ENCODE peak calls at places on chromosomes 16 and 17, in ten cellular contexts. J is suprapubic skin, Y is sigmoid colon, O is spleen, D is IMR-90, T is heart left ventricle, W is endothelial cell of umbilical vein, V is body of pancreas, S is tibial nerve, I is lower leg skin. Z is an unnamed sample.

GRCh38 chr16:1991588-1992474 is 2.1 kb downstream of the SYNGR3 start:
- DNase-seq in J (peak), Y (peak), O (peak), D (peak), T (peak), W (peak), V (peak), S (peak), I (peak), Z (no peak)

GRCh38 chr16:87653234-87653633 is 50.9 kb downstream of the JPH3 start:
- DNase-seq in J (no peak), Y (no peak), O (no peak), D (peak), T (no peak), W (no peak), V (no peak), S (no peak), I (no peak), Z (no peak)

GRCh38 chr17:82449883-82450356 is 632 bp downstream of the CYBC1 start:
- DNase-seq in J (no peak), Y (no peak), O (no peak), D (no peak), T (no peak), W (no peak), V (no peak), S (no peak), I (no peak), Z (no peak)

GRCh38 chr17:38702900-38703741 is 2.0 kb upstream of the MLLT6 start:
- DNase-seq in J (no peak), Y (no peak), O (peak), D (no peak), T (no peak), W (no peak), V (no peak), S (no peak), I (no peak), Z (no peak)

GRCh38 chr16:23996258-23996955 is 160.6 kb downstream of the PRKCB start:
- DNase-seq in J (no peak), Y (no peak), O (no peak), D (no peak), T (no peak), W (no peak), V (peak), S (no peak), I (no peak), Z (no peak)

GRCh38 chr16:66580605-66581209 is 1.4 kb downstream of the CMTM2 start:
- DNase-seq in J (no peak), Y (no peak), O (no peak), D (peak), T (no peak), W (no peak), V (no peak), S (no peak), I (no peak), Z (peak)

GRCh38 chr17:33464669-33465275 is 171.7 kb upstream of the ASIC2 start:
- DNase-seq in J (no peak), Y (no peak), O (no peak), D (no peak), T (no peak), W (no peak), V (no peak), S (no peak), I (no peak), Z (no peak)

GRCh38 chr17:82228842-82229685 is at the start of gene SLC16A3:
- DNase-seq in J (no peak), Y (peak), O (peak), D (peak), T (peak), W (peak), V (peak), S (no peak), I (peak), Z (no peak)

GRCh38 chr16:85570213-85570734 is 42.8 kb upstream of the GSE1 start:
- DNase-seq in J (no peak), Y (no peak), O (no peak), D (no peak), T (no peak), W (no peak), V (no peak), S (no peak), I (no peak), Z (no peak)

GRCh38 chr17:50460831-50461526 is 7.7 kb downstream of the CHAD start:
- DNase-seq in J (no peak), Y (peak), O (peak), D (no peak), T (no peak), W (no peak), V (no peak), S (no peak), I (no peak), Z (no peak)

GRCh38 chr16:21228473-21228872 is 5.0 kb upstream of the ANKS4B start:
- DNase-seq in J (no peak), Y (no peak), O (no peak), D (no peak), T (no peak), W (no peak), V (no peak), S (no peak), I (no peak), Z (no peak)

GRCh38 chr16:9518054-9518453 is 426.6 kb downstream of the HAPSTR1 start:
- DNase-seq in J (no peak), Y (peak), O (no peak), D (no peak), T (no peak), W (no peak), V (no peak), S (no peak), I (no peak), Z (no peak)

GRCh38 chr16:82881517-82881916 is 254.7 kb downstream of the CDH13 start:
- DNase-seq in J (no peak), Y (no peak), O (no peak), D (no peak), T (no peak), W (no peak), V (no peak), S (no peak), I (no peak), Z (no peak)

GRCh38 chr16:11361751-11362742 is 16.8 kb downstream of the RMI2 start:
- DNase-seq in J (no peak), Y (no peak), O (peak), D (no peak), T (no peak), W (no peak), V (no peak), S (no peak), I (no peak), Z (no peak)

GRCh38 chr17:13212861-13213260 is 195.0 kb upstream of the ELAC2 start:
- DNase-seq in J (no peak), Y (no peak), O (no peak), D (no peak), T (no peak), W (no peak), V (no peak), S (no peak), I (no peak), Z (no peak)

GRCh38 chr17:73435412-73435811 is 123.6 kb upstream of the CDC42EP4 start:
- DNase-seq in J (no peak), Y (no peak), O (no peak), D (no peak), T (no peak), W (no peak), V (no peak), S (no peak), I (no peak), Z (no peak)

GRCh38 chr16:85627835-85628556 is 14.9 kb downstream of the GSE1 start:
- DNase-seq in J (no peak), Y (no peak), O (no peak), D (no peak), T (peak), W (no peak), V (peak), S (no peak), I (no peak), Z (no peak)

GRCh38 chr16:77359065-77359502 is 75.8 kb downstream of the ADAMTS18 start:
- DNase-seq in J (no peak), Y (no peak), O (no peak), D (peak), T (no peak), W (peak), V (no peak), S (no peak), I (no peak), Z (peak)

GRCh38 chr16:13307255-13307654 is 405.9 kb downstream of the SHISA9 start:
- DNase-seq in J (no peak), Y (no peak), O (no peak), D (no peak), T (no peak), W (no peak), V (no peak), S (no peak), I (no peak), Z (no peak)

GRCh38 chr17:15406081-15406480 is 61.3 kb downstream of the CDRT4 start:
- DNase-seq in J (no peak), Y (no peak), O (no peak), D (no peak), T (no peak), W (peak), V (no peak), S (no peak), I (no peak), Z (no peak)

GRCh38 chr17:7561589-7562207 is at the start of gene SENP3:
- DNase-seq in J (peak), Y (peak), O (peak), D (peak), T (peak), W (peak), V (peak), S (peak), I (peak), Z (peak)

GRCh38 chr16:1772908-1773702 is at the start of gene MRPS34:
- DNase-seq in J (peak), Y (peak), O (peak), D (peak), T (peak), W (peak), V (peak), S (peak), I (peak), Z (peak)

GRCh38 chr16:30774367-30775130 is 12.4 kb downstream of the RNF40 start:
- DNase-seq in J (no peak), Y (no peak), O (peak), D (no peak), T (no peak), W (no peak), V (no peak), S (no peak), I (no peak), Z (no peak)

GRCh38 chr16:86740817-86741799 is 162.8 kb downstream of the FOXL1 start:
- DNase-seq in J (no peak), Y (peak), O (peak), D (peak), T (peak), W (peak), V (peak), S (no peak), I (no peak), Z (peak)

GRCh38 chr16:81860310-81860709 is 81.2 kb downstream of the PLCG2 start:
- DNase-seq in J (no peak), Y (no peak), O (no peak), D (no peak), T (no peak), W (no peak), V (no peak), S (no peak), I (no peak), Z (no peak)

GRCh38 chr16:1899641-1900451 is 18.4 kb downstream of the HS3ST6 start:
- DNase-seq in J (no peak), Y (no peak), O (no peak), D (no peak), T (no peak), W (no peak), V (peak), S (no peak), I (no peak), Z (no peak)

GRCh38 chr16:85446846-85447656 is 166.1 kb upstream of the GSE1 start:
- DNase-seq in J (no peak), Y (no peak), O (peak), D (no peak), T (no peak), W (no peak), V (peak), S (no peak), I (no peak), Z (no peak)

GRCh38 chr17:39400547-39401411 is 647 bp downstream of the FBXL20 start:
- DNase-seq in J (peak), Y (peak), O (no peak), D (no peak), T (no peak), W (peak), V (no peak), S (no peak), I (peak), Z (no peak)

GRCh38 chr16:13915033-13915635 is 4.8 kb upstream of the ERCC4 start:
- DNase-seq in J (no peak), Y (no peak), O (no peak), D (no peak), T (no peak), W (no peak), V (no peak), S (no peak), I (no peak), Z (no peak)

GRCh38 chr17:4476017-4476416 is 22.7 kb upstream of the SPNS2 start:
- DNase-seq in J (no peak), Y (no peak), O (no peak), D (no peak), T (no peak), W (no peak), V (no peak), S (no peak), I (no peak), Z (no peak)

GRCh38 chr17:70420876-70421445 is 251.6 kb downstream of the KCNJ2 start:
- DNase-seq in J (no peak), Y (no peak), O (no peak), D (no peak), T (no peak), W (no peak), V (no peak), S (no peak), I (no peak), Z (no peak)
- TF ChIP-seq POLR2A in J (no peak), Y (no peak), O (no peak), D (no peak), T (no peak), W (no peak), V (no peak), S (no peak), I (no peak), Z (no peak)

DNA sequence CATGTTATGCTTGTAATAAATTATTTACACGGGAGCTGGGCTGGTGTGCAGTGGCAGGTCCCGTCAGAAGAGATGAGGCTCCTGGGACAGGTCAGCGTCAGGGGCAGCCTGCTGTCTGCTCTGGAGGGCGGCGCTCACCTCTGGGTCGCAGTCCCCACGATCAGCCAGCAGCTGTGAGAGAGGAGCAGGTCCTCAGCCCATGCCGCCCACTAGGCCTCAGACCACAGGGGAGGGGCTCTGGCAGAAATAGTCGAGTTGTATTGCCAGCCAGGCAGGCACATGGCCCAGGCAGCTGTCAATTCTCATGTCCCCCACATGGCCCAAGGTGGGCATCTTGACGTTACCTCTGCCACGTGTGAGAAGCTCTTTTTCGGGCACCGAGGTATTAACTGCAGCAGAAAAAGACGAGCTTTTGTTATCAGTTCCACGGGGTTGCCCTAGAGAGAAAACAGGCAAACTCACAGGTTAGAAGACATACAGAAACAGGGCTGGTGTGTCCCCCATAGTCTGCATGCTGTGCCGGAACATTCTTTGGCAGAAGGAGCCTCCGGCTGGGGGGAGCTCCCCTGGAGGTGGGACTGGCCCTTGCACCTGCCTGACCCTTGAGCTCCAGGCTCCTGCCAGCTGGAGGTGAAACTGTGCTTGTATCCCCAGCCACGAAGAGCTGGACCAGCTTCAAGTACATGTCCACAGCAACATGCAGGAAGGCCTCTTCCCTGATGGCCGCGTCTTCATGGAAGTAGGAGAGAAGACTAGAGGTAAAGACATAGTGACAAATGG is 17.4 kb downstream of the ZNF276 start:
- DNase-seq in J (no peak), Y (no peak), O (no peak), D (no peak), T (no peak), W (no peak), V (no peak), S (no peak), I (no peak), Z (no peak)
- TF ChIP-seq POLR2A in J (no peak), Y (no peak), O (no peak), D (no peak), T (no peak), W (no peak), V (no peak), S (no peak), I (no peak), Z (no peak)

DNA sequence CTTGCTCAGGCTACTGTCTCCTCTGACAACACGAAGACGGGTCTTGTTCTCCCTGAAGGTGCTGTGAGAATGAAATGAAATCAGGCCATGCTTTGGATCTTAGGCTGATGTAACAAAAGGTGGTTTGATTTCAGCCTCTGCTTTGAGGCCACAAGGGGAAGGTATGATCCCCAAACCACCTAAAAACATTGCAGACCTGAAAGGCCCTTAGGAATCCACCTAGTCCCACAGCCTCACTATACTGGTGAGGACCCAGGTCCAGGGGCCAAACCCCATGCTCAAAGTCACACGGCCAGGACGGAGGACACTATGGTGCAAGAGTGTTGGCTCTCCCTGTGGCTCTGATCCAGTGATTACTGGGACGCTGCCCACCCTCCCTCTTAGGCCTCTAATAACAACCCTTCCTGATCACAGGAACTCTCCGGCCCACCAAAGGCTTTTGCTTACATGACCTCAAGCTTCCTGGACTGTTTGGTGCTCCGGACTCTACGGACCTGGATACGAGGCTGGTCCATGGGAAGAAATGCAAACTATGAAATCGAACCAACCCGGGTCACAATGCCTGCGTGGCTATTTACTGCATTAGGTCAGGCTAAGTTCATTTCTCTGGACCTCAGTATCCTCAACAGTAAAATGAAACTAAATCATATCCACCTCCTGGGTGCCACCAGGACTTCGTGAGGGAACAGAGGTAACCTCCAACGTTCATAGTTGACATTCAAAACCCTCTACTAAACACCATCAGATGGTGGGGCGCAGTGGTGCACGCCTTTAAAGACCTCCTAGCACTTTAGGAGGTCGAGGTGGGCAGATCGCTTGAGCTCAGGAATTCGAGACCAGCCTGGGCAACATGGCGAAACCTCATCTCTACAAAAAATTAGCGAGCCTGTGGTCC is 1.5 kb downstream of the TRIM25 start:
- DNase-seq in J (peak), Y (peak), O (no peak), D (no peak), T (no peak), W (peak), V (peak), S (peak), I (peak), Z (no peak)
- TF ChIP-seq POLR2A in J (no peak), Y (no peak), O (no peak), D (no peak), T (no peak), W (no peak), V (no peak), S (no peak), I (no peak), Z (no peak)

GRCh38 chr17:80986816-80987480 is 4.7 kb upstream of the CHMP6 start:
- DNase-seq in J (no peak), Y (no peak), O (peak), D (no peak), T (peak), W (no peak), V (peak), S (no peak), I (no peak), Z (no peak)

GRCh38 chr17:80986046-80986445 is 5.6 kb upstream of the CHMP6 start:
- DNase-seq in J (no peak), Y (no peak), O (no peak), D (no peak), T (no peak), W (no peak), V (no peak), S (no peak), I (no peak), Z (no peak)

GRCh38 chr17:80990921-80991644 is 558 bp upstream of the CHMP6 start:
- DNase-seq in J (no peak), Y (no peak), O (peak), D (no peak), T (no peak), W (no peak), V (no peak), S (no peak), I (peak), Z (no peak)

GRCh38 chr17:80989586-80989913 is 2.1 kb upstream of the CHMP6 start:
- DNase-seq in J (no peak), Y (no peak), O (no peak), D (no peak), T (no peak), W (no peak), V (peak), S (no peak), I (peak), Z (no peak)

DNA sequence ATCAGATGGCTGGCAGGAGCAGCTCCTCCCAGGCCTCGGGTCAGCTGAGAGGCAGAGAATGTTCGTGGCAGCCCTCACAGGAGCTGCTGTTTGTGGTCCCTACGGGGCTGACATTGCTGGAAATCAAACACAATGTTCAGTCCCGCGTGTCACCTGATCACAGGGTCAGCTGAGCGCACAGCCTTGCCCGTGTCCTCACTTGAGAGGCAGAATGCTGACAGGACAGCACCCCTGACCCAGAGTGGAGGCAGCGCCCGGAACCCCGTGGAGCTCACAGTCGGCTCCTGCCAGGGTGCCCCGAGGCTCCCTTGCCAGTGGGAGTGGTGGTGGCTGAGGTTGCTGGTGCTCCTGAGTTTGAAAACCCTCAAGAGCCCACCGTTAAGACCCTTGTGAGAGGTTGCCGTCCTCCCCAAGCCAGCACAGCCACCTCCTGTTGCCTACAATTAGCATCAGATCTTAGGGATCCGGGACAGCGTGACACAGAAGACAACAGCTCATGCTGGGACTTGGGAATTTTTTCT is 3.6 kb upstream of the CHMP6 start:
- DNase-seq in J (peak), Y (no peak), O (peak), D (no peak), T (peak), W (no peak), V (peak), S (no peak), I (no peak), Z (no peak)
- TF ChIP-seq POLR2A in J (no peak), Y (no peak), O (no peak), D (no peak), T (no peak), W (no peak), V (no peak), S (no peak), I (no peak), Z (no peak)

Z was measured in H54.